ENCODE peak calls at places on chromosomes 7 and 10, in five cellular contexts. N is astrocyte, F is fibroblast of mammary gland, A is PC-9, L is astrocyte of the spinal cord. P is an unnamed sample.

GRCh38 chr10:75062191-75062849 is 49.1 kb upstream of the SAMD8 start:
- DNase-seq in N (peak; percentile 91), F (peak; percentile 86), A (no peak), L (peak; percentile 83), P (no peak)

GRCh38 chr10:59006511-59007306 is 169.7 kb upstream of the PHYHIPL start:
- DNase-seq in N (peak; percentile 81), F (peak; percentile 95), A (no peak), L (peak; percentile 51), P (peak; percentile 53)

GRCh38 chr10:56449770-56450169 is 88.7 kb upstream of the ZWINT start:
- DNase-seq in N (no peak), F (no peak), A (no peak), L (no peak), P (no peak)

GRCh38 chr10:29714096-29714874 is 79.5 kb upstream of the SVIL start:
- DNase-seq in N (peak; percentile 93), F (peak; percentile 94), A (peak; percentile 19), L (peak; percentile 86), P (peak; percentile 83)

GRCh38 chr7:28203498-28204240 is 23.1 kb upstream of the JAZF1 start:
- DNase-seq in N (peak; percentile 41), F (no peak), A (no peak), L (no peak), P (no peak)

GRCh38 chr10:42428534-42428933 is 209.8 kb downstream of the ZNF33B start:
- DNase-seq in N (no peak), F (peak; percentile 8), A (no peak), L (no peak), P (peak; percentile 4)

GRCh38 chr7:113548561-113548960 is 370.2 kb downstream of the PPP1R3A start:
- DNase-seq in N (no peak), F (peak; percentile 4), A (no peak), L (peak; percentile 1), P (no peak)

GRCh38 chr10:95262763-95263518 is 27.9 kb downstream of the PDLIM1 start:
- DNase-seq in N (no peak), F (no peak), A (no peak), L (no peak), P (no peak)

GRCh38 chr10:34063592-34063991 is 729.1 kb upstream of the NRP1 start:
- DNase-seq in N (no peak), F (no peak), A (no peak), L (no peak), P (no peak)

GRCh38 chr10:71474702-71475242 is 78.1 kb downstream of the CDH23 start:
- DNase-seq in N (no peak), F (no peak), A (no peak), L (no peak), P (no peak)

GRCh38 chr7:92634924-92635519 is 44.8 kb upstream of the FAM133B start:
- DNase-seq in N (peak; percentile 84), F (peak; percentile 88), A (peak; percentile 54), L (peak; percentile 88), P (peak; percentile 53)

GRCh38 chr10:71739368-71739900 is 19.9 kb upstream of the C10orf105 start:
- DNase-seq in N (no peak), F (no peak), A (no peak), L (no peak), P (no peak)

GRCh38 chr7:158880973-158881372 is 24.6 kb downstream of the DYNC2I1 start:
- DNase-seq in N (no peak), F (no peak), A (no peak), L (no peak), P (no peak)

GRCh38 chr10:48470115-48470892 is 134.6 kb downstream of the ARHGAP22 start:
- DNase-seq in N (no peak), F (no peak), A (no peak), L (peak; percentile 38), P (no peak)

GRCh38 chr10:89869180-89869579 is 167.8 kb downstream of the KIF20B start:
- DNase-seq in N (no peak), F (peak; percentile 24), A (no peak), L (no peak), P (no peak)

GRCh38 chr7:139915864-139916716 is 87.0 kb downstream of the TBXAS1 start:
- DNase-seq in N (peak; percentile 99), F (peak; percentile 100), A (peak; percentile 75), L (peak; percentile 98), P (peak; percentile 98)

GRCh38 chr10:91296471-91296870 is 76.0 kb downstream of the PCGF5 start:
- DNase-seq in N (no peak), F (peak; percentile 52), A (no peak), L (no peak), P (no peak)
- TF ChIP-seq CTCF in N (peak; percentile 30), F (peak; percentile 42), A (peak; percentile 32), L (peak; percentile 36), P (peak; percentile 60)

GRCh38 chr10:62016477-62017140 is 115.1 kb downstream of the ARID5B start:
- DNase-seq in N (peak; percentile 67), F (peak; percentile 34), A (no peak), L (no peak), P (no peak)

GRCh38 chr10:62019685-62020361 is 118.3 kb downstream of the ARID5B start:
- DNase-seq in N (no peak), F (no peak), A (no peak), L (no peak), P (peak; percentile 33)

GRCh38 chr10:62019013-62019684 is 117.7 kb downstream of the ARID5B start:
- DNase-seq in N (peak; percentile 89), F (peak; percentile 36), A (no peak), L (peak; percentile 50), P (no peak)

GRCh38 chr10:62017141-62017870 is 115.8 kb downstream of the ARID5B start:
- DNase-seq in N (no peak), F (peak; percentile 66), A (no peak), L (no peak), P (peak; percentile 41)

GRCh38 chr10:62018141-62018911 is 116.8 kb downstream of the ARID5B start:
- DNase-seq in N (no peak), F (no peak), A (no peak), L (no peak), P (no peak)
- TF ChIP-seq CTCF in N (no peak), F (no peak), A (no peak), L (no peak), P (no peak)

GRCh38 chr7:134547738-134548054 is 1.2 kb upstream of the AKR1B15 start:
- DNase-seq in N (peak; percentile 65), F (peak; percentile 70), A (no peak), L (peak; percentile 82), P (peak; percentile 48)

GRCh38 chr7:134545379-134545778 is 3.5 kb upstream of the AKR1B15 start:
- DNase-seq in N (no peak), F (no peak), A (no peak), L (no peak), P (no peak)

GRCh38 chr7:134548877-134549276 is at the start of gene AKR1B15:
- DNase-seq in N (no peak), F (peak; percentile 55), A (peak; percentile 69), L (no peak), P (peak; percentile 10)

GRCh38 chr7:134545918-134546317 is 3.0 kb upstream of the AKR1B15 start:
- DNase-seq in N (no peak), F (no peak), A (no peak), L (no peak), P (no peak)

DNA sequence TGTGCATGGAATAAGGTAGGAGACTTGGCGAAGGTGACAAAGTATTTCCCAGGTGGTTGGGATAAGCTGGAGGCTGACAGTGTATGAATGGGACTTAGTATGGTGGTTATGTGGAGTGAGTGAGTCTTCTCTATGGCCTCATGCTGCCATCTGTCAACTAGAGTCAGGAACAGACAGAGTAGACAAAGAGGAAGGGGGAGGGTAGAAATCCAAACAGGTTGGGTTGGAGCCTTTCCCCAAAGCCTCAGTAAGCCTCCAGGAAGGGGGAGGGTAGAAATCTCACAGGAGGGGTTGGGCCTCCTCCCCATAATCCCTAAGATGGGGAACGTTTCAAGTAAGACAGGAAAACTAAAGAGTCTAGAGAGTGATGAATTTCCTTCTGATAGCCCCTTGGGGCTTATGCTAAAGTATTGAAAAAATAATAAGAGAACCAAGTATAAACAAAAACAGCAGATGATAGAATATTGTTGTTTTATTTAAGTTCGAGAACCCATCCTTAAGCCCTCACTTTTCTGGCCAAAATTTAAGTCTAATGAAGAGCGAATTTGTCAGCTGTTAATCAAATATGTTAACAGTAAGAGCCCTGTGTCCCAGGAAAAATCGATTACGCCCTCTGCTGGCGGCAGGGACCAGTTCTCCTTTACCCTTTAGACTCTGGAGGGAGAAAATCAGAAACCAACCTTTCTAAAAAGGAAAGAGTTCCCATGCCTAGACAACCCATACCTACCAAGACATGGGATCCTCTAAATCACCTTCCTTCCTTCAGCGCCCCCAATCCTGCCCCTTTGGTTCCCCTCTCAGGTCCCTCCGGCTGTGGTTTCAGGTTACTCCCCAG is 1.8 kb upstream of the AKR1B15 start:
- DNase-seq in N (no peak), F (peak; percentile 66), A (peak; percentile 77), L (no peak), P (peak; percentile 35)
- TF ChIP-seq CTCF in N (peak; percentile 95), F (peak; percentile 83), A (peak; percentile 97), L (peak; percentile 94), P (peak; percentile 95)

GRCh38 chr10:9900765-9901164 is 1116.9 kb upstream of the CELF2 start:
- DNase-seq in N (no peak), F (no peak), A (no peak), L (no peak), P (no peak)
- TF ChIP-seq CTCF in N (no peak), F (no peak), A (no peak), L (no peak), P (no peak)

DNA sequence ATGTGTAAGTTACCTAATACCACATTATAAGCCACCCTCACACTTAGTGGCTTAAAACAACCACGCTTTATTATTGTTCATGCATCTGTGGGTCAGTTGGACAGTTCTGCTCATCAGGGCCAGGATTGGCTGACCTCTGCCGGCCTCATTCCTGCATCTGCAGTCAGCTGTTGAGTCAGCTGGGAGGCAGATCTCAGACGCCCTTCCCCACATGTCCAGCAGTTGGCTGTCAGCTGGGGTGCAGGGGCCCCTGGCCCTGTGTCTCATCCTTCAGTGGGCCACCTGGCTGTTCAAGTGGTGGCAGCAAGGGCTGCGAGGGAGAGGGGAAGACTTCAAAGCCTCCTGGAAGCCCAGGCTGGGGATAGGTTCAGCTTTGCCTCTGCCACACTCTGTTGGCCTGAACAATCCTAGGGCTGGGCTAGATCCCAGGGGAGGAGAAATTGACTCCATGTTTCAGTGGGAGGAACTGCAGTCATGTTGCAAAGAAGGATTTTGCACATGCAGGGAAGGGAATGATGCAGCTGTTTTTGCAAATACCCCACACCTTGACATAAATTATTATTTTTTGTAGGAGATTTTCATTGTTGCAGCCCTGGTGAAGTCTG is 33.1 kb downstream of the TACR2 start:
- DNase-seq in N (no peak), F (peak; percentile 88), A (no peak), L (peak; percentile 43), P (peak; percentile 78)
- TF ChIP-seq CTCF in N (no peak), F (peak; percentile 35), A (no peak), L (no peak), P (peak; percentile 74)

GRCh38 chr7:128197989-128198580 is 43.0 kb upstream of the LEP start:
- DNase-seq in N (no peak), F (no peak), A (no peak), L (no peak), P (no peak)
- TF ChIP-seq CTCF in N (no peak), F (no peak), A (no peak), L (no peak), P (no peak)

DNA sequence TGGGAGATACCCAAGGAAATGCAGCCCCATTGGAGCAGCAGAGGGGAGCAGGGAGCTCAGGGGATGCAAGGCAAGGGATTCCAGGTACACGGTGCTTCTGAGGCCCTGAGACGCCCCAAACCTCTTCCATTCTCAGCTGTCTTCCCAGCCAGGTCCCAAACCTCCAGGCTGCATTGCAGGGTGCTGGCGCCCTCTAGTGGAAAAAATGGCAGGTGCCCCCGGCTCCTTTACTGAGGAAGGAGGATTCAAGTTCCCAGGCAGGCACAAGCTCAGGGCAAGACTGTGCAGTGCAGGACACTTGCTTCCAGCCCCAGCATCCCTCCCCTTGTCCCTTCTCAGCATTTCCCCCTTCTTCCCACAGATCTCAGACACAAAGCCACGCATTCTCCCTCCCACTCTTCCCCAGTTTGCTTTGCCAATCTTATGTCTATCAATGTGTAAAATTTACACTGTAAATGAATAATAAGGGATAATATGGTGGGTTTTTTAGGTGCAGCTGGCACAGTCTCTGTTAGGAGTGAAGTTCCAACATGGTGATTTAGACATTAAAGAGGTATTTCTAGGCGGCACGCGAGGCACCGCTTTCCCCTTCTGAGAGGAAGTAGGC is 46.1 kb downstream of the GPAM start:
- DNase-seq in N (peak; percentile 19), F (peak; percentile 57), A (peak; percentile 64), L (peak; percentile 63), P (peak; percentile 56)
- TF ChIP-seq CTCF in N (peak; percentile 86), F (peak; percentile 91), A (peak; percentile 87), L (peak; percentile 96), P (peak; percentile 98)